ENCODE peak calls at places on chromosomes 5 and 9, in five cellular contexts. S is NCI-H460, M is cortex of kidney, J is neural progenitor cell, E is AG08396. K is an unnamed sample.

GRCh38 chr9:72674961-72675360 is 153.6 kb downstream of the TMC1 start:
- DNase-seq in S (no peak), J (no peak), M (no peak), E (no peak), K (no peak)

GRCh38 chr9:134176599-134176968 is 12.2 kb upstream of the RNU6ATAC start:
- DNase-seq in E (no peak), M (no peak), J (no peak), S (no peak), K (no peak)

GRCh38 chr9:80787636-80788035 is 901.7 kb downstream of the TLE1 start:
- DNase-seq in M (no peak), E (no peak), J (no peak), S (no peak), K (peak)

GRCh38 chr9:136110082-136111061 is 8.3 kb downstream of the TMEM250 start:
- DNase-seq in E (no peak), J (peak), M (no peak), S (no peak), K (no peak)

GRCh38 chr5:153632748-153633290 is 142.3 kb downstream of the GRIA1 start:
- DNase-seq in J (no peak), M (no peak), S (no peak), E (no peak), K (peak)

GRCh38 chr9:3875371-3876132 is 349.8 kb upstream of the RFX3 start:
- DNase-seq in E (no peak), J (no peak), M (no peak), S (peak), K (no peak)

GRCh38 chr9:3971391-3972082 is 328.3 kb downstream of the GLIS3 start:
- DNase-seq in M (no peak), J (no peak), S (no peak), E (no peak), K (no peak)

GRCh38 chr5:1974501-1975405 is 92.0 kb upstream of the IRX4 start:
- DNase-seq in J (no peak), S (no peak), E (no peak), M (no peak), K (no peak)

GRCh38 chr9:122122468-122122867 is 29.4 kb upstream of the TTLL11 start:
- DNase-seq in J (no peak), M (no peak), S (no peak), E (no peak), K (no peak)

GRCh38 chr9:115587310-115587709 is 469.4 kb upstream of the TNC start:
- DNase-seq in M (no peak), S (no peak), J (no peak), E (no peak), K (no peak)

GRCh38 chr5:133906303-133906702 is 62.1 kb downstream of the C5orf15 start:
- DNase-seq in E (no peak), M (no peak), S (no peak), J (no peak), K (no peak)

GRCh38 chr5:3311443-3311842 is 284.2 kb upstream of the IRX1 start:
- DNase-seq in S (no peak), M (no peak), E (no peak), J (no peak), K (no peak)

GRCh38 chr5:142512680-142513042 is 173.2 kb downstream of the FGF1 start:
- DNase-seq in S (no peak), M (no peak), J (no peak), E (peak), K (peak)

GRCh38 chr5:137914758-137915157 is 25.5 kb downstream of the PKD2L2 start:
- DNase-seq in M (no peak), J (no peak), S (no peak), E (no peak), K (no peak)

GRCh38 chr5:68245325-68245724 is 29.8 kb downstream of the PIK3R1 start:
- DNase-seq in E (no peak), S (no peak), M (no peak), J (peak), K (no peak)

GRCh38 chr5:100901851-100902341 is 1.2 kb downstream of the ST8SIA4 start:
- DNase-seq in J (peak), S (no peak), E (no peak), M (no peak), K (peak)

GRCh38 chr5:143471041-143471509 is 67.6 kb upstream of the NR3C1 start:
- DNase-seq in M (no peak), E (peak), S (no peak), J (no peak), K (peak)

GRCh38 chr5:149760700-149761187 is 30.6 kb downstream of the PPARGC1B start:
- DNase-seq in J (no peak), S (no peak), E (no peak), M (no peak), K (peak)

GRCh38 chr5:137595680-137596079 is 96.6 kb upstream of the SPOCK1 start:
- DNase-seq in M (no peak), S (no peak), E (no peak), J (no peak), K (no peak)

GRCh38 chr5:162842725-162843124 is 594.7 kb upstream of the CCNG1 start:
- DNase-seq in S (no peak), J (peak), M (no peak), E (no peak), K (no peak)

GRCh38 chr9:89659473-89660256 is 54.9 kb downstream of the GADD45G start:
- DNase-seq in E (no peak), S (no peak), M (no peak), J (no peak), K (no peak)

GRCh38 chr5:75368391-75368790 is 31.4 kb downstream of the HMGCR start:
- DNase-seq in S (no peak), E (no peak), M (no peak), J (no peak), K (no peak)

GRCh38 chr9:127382541-127382940 is 14.4 kb upstream of the SLC2A8 start:
- DNase-seq in E (no peak), S (no peak), J (no peak), M (no peak), K (no peak)

GRCh38 chr5:36728697-36729543 is 122.5 kb downstream of the SLC1A3 start:
- DNase-seq in M (no peak), S (peak), J (peak), E (peak), K (peak)

GRCh38 chr9:127132921-127133647 is 10.6 kb upstream of the ANGPTL2 start:
- DNase-seq in J (peak), M (no peak), E (no peak), S (no peak), K (no peak)

GRCh38 chr5:120298981-120299380 is 165.1 kb upstream of the PRR16 start:
- DNase-seq in E (no peak), M (no peak), S (no peak), J (no peak), K (no peak)

GRCh38 chr5:139698461-139699146 is 50.5 kb downstream of the CXXC5 start:
- DNase-seq in M (no peak), J (peak), E (peak), S (no peak), K (no peak)

GRCh38 chr9:34592895-34593601 is 3.5 kb upstream of the CNTFR start:
- DNase-seq in J (peak), M (no peak), S (no peak), E (no peak), K (no peak)